ENCODE peak calls at places on chromosomes 3 and 15, in nine cellular contexts. N, R, L, M, T, Q, U, Z and J are unnamed samples.

GRCh38 chr15:82139823-82140268 is 94.0 kb upstream of the MEX3B start:
- DNase-seq in N (no peak), R (no peak), L (no peak), M (peak), T (no peak), Q (no peak), U (no peak), Z (peak), J (no peak)

GRCh38 chr3:4666078-4666477 is 172.9 kb downstream of the ITPR1 start:
- DNase-seq in N (no peak), R (no peak), L (no peak), M (no peak), T (no peak), Q (no peak), U (no peak), Z (no peak), J (no peak)

GRCh38 chr15:48361690-48362089 is 30.5 kb downstream of the DUT start:
- DNase-seq in N (no peak), R (no peak), L (no peak), M (no peak), T (no peak), Q (no peak), U (no peak), Z (no peak), J (no peak)

GRCh38 chr3:173153631-173154030 is 12.6 kb upstream of the SPATA16 start:
- DNase-seq in N (no peak), R (no peak), L (no peak), M (no peak), T (no peak), Q (no peak), U (no peak), Z (no peak), J (no peak)

GRCh38 chr15:88257311-88257901 is 867 bp upstream of the NTRK3 start:
- DNase-seq in N (no peak), R (no peak), L (no peak), M (no peak), T (no peak), Q (peak), U (no peak), Z (no peak), J (no peak)

GRCh38 chr3:136544532-136544931 is 207.6 kb downstream of the STAG1 start:
- DNase-seq in N (no peak), R (no peak), L (no peak), M (no peak), T (no peak), Q (no peak), U (no peak), Z (no peak), J (no peak)

GRCh38 chr3:141426404-141427034 is 58.2 kb downstream of the ZBTB38 start:
- DNase-seq in N (no peak), R (peak), L (peak), M (peak), T (peak), Q (no peak), U (no peak), Z (no peak), J (no peak)

GRCh38 chr3:16257304-16257703 is 7.4 kb downstream of the DPH3 start:
- DNase-seq in N (no peak), R (no peak), L (no peak), M (no peak), T (no peak), Q (no peak), U (no peak), Z (no peak), J (no peak)

GRCh38 chr3:112123548-112123947 is 9.5 kb downstream of the GCSAM start:
- DNase-seq in N (no peak), R (no peak), L (no peak), M (no peak), T (no peak), Q (no peak), U (no peak), Z (no peak), J (no peak)

GRCh38 chr3:184368804-184369183 is 7.3 kb downstream of the POLR2H start:
- DNase-seq in N (no peak), R (no peak), L (peak), M (no peak), T (peak), Q (no peak), U (no peak), Z (no peak), J (no peak)

GRCh38 chr3:40924559-40925058 is 274.7 kb upstream of the CTNNB1 start:
- DNase-seq in N (no peak), R (no peak), L (no peak), M (no peak), T (no peak), Q (no peak), U (no peak), Z (no peak), J (no peak)

GRCh38 chr3:22443834-22444233 is 692.8 kb upstream of the ZNF385D start:
- DNase-seq in N (no peak), R (no peak), L (no peak), M (no peak), T (no peak), Q (no peak), U (no peak), Z (no peak), J (no peak)

GRCh38 chr3:194450341-194450740 is 36.5 kb downstream of the ATP13A3 start:
- DNase-seq in N (no peak), R (no peak), L (no peak), M (no peak), T (no peak), Q (no peak), U (no peak), Z (no peak), J (no peak)

DNA sequence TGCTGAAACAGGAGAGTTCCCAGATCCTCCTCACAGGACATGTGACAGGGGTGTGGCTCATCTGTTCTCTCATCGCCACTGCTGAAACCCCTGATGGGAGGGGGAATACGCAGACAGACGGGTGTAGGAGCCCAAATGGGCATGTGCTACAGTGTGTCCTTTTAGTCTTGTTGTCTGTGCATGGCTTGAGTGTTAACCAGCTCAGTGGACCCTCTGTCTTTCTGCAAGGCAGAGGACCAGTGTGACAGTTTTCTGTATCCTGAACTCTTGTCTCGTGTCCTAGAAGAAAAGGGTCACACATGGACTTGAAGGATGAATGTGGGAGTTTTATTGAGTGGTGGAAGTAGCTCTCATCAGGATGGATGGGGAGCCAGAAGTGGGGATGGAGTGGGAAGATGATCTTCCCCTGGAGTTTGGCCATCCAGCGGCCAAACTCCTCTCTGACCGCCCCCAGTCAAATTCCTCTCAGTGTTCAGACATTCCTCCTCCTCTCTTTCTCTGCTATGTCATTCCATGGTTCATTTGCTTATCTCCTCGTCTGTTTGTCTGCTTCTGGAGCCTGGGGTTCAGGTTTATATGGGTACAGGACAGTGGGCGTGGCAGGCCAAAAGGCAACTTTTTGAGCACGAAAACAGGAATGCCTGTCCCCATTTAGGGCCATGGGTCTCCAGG is 113.0 kb upstream of the NECTIN3 start:
- DNase-seq in N (no peak), R (no peak), L (no peak), M (no peak), T (no peak), Q (no peak), U (no peak), Z (no peak), J (no peak)
- TF ChIP-seq POLR2AphosphoS5 in N (no peak), R (no peak), L (no peak), M (no peak), T (no peak), Q (no peak), U (no peak), Z (no peak), J (no peak)

GRCh38 chr3:9749663-9750555 is at the start of gene OGG1:
- DNase-seq in N (peak), R (peak), L (peak), M (peak), T (peak), Q (peak), U (no peak), Z (peak), J (peak)
- TF ChIP-seq POLR2A in N (peak), R (peak), L (no peak), M (peak), T (peak), Q (no peak), U (no peak), Z (peak), J (peak)

GRCh38 chr3:33887478-33887877 is 89.0 kb downstream of the PDCD6IP start:
- DNase-seq in N (no peak), R (no peak), L (no peak), M (no peak), T (no peak), Q (no peak), U (no peak), Z (no peak), J (no peak)
- TF ChIP-seq POLR2AphosphoS5 in N (no peak), R (no peak), L (no peak), M (no peak), T (no peak), Q (no peak), U (no peak), Z (no peak), J (no peak)

GRCh38 chr3:108125550-108126071 is 34.8 kb upstream of the CD47 start:
- DNase-seq in N (peak), R (peak), L (no peak), M (peak), T (no peak), Q (no peak), U (no peak), Z (no peak), J (no peak)
- TF ChIP-seq POLR2A in N (peak), R (peak), L (no peak), M (no peak), T (no peak), Q (no peak), U (no peak), Z (no peak), J (peak)

DNA sequence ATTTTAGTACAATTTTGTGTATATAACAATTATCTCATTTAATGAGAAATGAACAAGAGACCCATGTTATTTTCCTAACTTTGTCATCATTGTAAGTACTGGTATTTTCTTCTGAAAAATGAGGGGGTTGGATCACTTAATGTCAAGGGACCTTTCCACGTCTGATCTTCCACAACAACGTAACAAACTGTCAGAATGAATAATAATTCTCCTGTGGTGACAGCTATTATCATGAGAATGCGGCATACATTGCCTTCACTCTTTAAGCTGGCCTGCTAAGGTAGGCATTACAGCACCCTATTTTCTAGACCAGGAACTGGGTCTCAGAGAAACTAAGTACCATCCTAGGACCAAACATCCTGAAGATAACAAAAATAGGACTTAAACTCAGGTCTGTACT is 31.5 kb upstream of the MINAR1 start:
- DNase-seq in N (no peak), R (no peak), L (no peak), M (no peak), T (no peak), Q (no peak), U (no peak), Z (no peak), J (no peak)
- TF ChIP-seq POLR2AphosphoS5 in N (no peak), R (no peak), L (no peak), M (no peak), T (no peak), Q (no peak), U (no peak), Z (no peak), J (no peak)

GRCh38 chr15:96320703-96321421 is 9.6 kb upstream of the NR2F2 start:
- DNase-seq in N (no peak), R (no peak), L (no peak), M (no peak), T (no peak), Q (no peak), U (no peak), Z (no peak), J (no peak)

GRCh38 chr15:96324192-96324895 is 6.2 kb upstream of the NR2F2 start:
- DNase-seq in N (no peak), R (no peak), L (no peak), M (no peak), T (peak), Q (no peak), U (no peak), Z (no peak), J (no peak)

GRCh38 chr15:96322401-96323249 is 7.9 kb upstream of the NR2F2 start:
- DNase-seq in N (no peak), R (no peak), L (no peak), M (no peak), T (peak), Q (peak), U (no peak), Z (no peak), J (no peak)

GRCh38 chr15:96323250-96324162 is 7.0 kb upstream of the NR2F2 start:
- DNase-seq in N (no peak), R (no peak), L (no peak), M (no peak), T (no peak), Q (peak), U (no peak), Z (no peak), J (no peak)

DNA sequence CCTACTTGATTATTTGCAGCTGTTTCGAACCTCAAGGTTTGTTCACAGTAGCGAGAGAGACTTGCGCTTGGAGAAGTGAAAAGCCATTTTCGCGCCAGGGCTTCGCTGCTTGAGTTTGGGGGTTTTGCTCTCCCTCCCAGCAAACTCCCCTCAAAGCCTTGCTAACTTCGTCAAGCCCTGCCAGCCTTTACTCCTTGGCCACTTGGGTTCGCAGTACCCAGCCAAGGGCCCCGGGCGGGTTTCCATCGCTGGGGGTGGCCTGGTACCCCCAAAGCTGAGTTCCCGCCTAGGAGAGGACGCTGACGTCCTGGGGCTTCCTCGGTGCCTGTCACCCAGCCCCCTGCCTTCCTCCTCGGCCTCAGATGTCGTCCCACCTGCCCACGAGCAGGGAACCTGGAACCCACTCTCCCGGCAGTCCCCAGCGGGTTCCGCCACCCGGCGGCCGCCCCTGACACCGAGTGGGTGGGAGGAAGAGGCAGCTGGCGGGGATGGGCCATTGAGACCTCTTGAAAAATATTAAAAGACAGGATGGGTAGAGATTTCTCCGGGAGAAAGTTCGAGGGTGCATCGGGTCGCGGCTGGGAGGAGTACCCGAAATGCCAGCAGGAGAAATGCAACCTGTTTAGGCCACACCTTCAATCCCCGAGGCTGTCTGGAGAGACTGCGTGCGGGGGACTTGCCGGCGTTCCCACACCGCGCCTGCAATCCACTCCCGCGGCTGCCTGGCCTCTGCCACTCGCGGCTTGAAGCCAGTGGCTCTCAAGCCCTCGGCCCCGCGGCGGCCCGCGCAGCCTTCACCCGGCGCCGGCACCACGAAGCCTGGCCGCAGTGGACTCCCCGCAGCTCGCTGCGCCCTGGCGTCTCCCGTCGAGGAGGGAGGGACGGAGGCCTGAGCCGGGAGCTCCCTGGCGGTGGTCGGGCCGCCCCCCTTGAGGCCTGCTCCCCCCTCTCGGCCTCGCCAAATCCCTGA is 8.8 kb upstream of the NR2F2 start:
- DNase-seq in N (no peak), R (no peak), L (peak), M (no peak), T (peak), Q (peak), U (no peak), Z (no peak), J (no peak)
- TF ChIP-seq POLR2A in N (no peak), R (no peak), L (no peak), M (no peak), T (no peak), Q (no peak), U (no peak), Z (no peak), J (no peak)

DNA sequence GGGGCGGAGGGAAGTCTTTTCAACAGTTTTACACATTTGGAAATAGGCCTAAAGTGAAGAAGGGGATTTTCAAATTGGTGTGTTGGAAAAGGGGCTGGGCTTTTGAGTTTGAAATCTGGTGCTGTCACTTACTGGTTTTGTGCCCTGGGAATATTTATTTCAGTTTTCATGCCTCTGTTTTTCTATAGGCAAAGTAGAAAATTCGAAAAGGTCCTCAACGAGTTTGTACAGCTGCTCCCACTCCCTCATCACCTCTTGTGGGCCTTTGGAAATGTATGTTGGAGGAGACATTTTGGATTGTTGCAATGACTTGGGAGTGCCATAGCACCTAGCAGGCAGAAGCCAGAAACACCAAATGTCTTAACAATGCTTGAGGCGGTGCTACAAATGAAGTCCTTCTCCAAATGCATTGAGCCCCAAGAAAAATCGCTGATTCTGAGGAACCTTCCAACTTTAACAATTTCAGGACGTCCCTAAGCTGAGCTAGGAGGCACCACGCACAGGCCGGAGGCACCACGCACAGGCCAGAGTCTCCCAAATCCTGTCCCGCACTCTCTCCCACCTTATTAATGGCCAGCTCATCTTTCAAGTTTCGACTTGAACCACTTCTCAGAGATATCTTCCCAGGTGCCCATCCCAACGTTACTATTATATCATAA is 639 bp upstream of the POLR2M start:
- DNase-seq in N (no peak), R (no peak), L (no peak), M (no peak), T (no peak), Q (peak), U (no peak), Z (no peak), J (no peak)
- TF ChIP-seq POLR2AphosphoS5 in N (no peak), R (no peak), L (no peak), M (no peak), T (no peak), Q (no peak), U (no peak), Z (no peak), J (no peak)

DNA sequence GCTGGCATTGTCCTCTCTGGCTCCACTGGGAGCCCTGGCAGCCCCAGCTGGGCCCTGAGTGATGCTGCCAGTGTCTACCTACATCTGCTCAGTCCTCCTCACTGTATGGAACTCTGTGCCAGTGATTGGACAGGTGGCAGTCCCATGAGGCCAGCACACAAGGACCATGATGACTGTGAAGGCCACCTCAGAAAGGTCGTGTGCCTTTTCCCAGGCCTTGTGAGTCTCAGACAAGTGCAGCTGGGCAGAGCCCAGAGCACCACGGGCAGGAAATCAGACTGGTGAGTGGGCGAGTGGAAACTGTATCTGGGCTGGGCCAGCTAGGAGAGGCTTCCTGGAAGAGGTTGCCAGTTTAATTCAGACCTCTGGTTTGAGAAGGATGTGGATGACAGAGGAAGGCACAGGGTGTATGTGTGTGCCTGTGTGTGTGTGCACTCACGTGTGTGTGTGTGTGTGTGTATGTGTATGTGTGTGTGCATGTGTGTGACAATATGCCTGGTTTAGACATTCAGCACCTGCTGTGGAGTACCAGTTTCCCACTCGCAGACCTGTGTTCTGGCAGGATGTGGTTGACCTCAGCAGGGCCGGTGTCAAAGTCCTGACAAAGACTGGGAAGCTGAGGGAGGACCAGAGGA is 7.0 kb downstream of the MAPKAPK3 start:
- DNase-seq in N (no peak), R (no peak), L (no peak), M (no peak), T (no peak), Q (no peak), U (no peak), Z (no peak), J (no peak)
- TF ChIP-seq POLR2A in N (no peak), R (no peak), L (no peak), M (no peak), T (no peak), Q (no peak), U (no peak), Z (no peak), J (no peak)

GRCh38 chr3:46228259-46229222 is 13.7 kb upstream of the CCR3 start:
- DNase-seq in N (no peak), R (no peak), L (no peak), M (no peak), T (peak), Q (no peak), U (no peak), Z (no peak), J (no peak)
- TF ChIP-seq POLR2AphosphoS5 in N (no peak), R (no peak), L (no peak), M (peak), T (no peak), Q (no peak), U (no peak), Z (no peak), J (no peak)